ENCODE peak calls at places on chromosome 20, in seven cellular contexts. L is fibroblast of lung; Q is CD8-positive, alpha-beta memory T cell; C is right lobe of liver; D is aorta; A is kidney epithelial cell; B is IMR-90. F is an unnamed sample.

GRCh38 chr20:46994341-46994740 is 99.7 kb downstream of the EYA2 start:
- DNase-seq in L (no peak), Q (no peak), C (no peak), D (no peak), A (no peak), B (no peak), F (no peak)

GRCh38 chr20:64277571-64278318 is 22.2 kb downstream of the PCMTD2 start:
- DNase-seq in L (no peak), Q (no peak), C (no peak), D (no peak), A (no peak), B (no peak), F (no peak)

GRCh38 chr20:35556871-35557270 is 15.0 kb downstream of the ERGIC3 start:
- DNase-seq in L (no peak), Q (no peak), C (no peak), D (no peak), A (no peak), B (no peak), F (no peak)

GRCh38 chr20:5657190-5657872 is 92.9 kb upstream of the SHLD1 start:
- DNase-seq in L (peak; percentile 97), Q (no peak), C (peak; percentile 54), D (peak; percentile 55), A (peak; percentile 69), B (peak; percentile 99), F (peak; percentile 20)

GRCh38 chr20:59848182-59848581 is 85.3 kb downstream of the SYCP2 start:
- DNase-seq in L (no peak), Q (no peak), C (no peak), D (no peak), A (no peak), B (no peak), F (no peak)

GRCh38 chr20:50848846-50849673 is 54.2 kb downstream of the BCAS4 start:
- DNase-seq in L (no peak), Q (no peak), C (peak; percentile 80), D (no peak), A (no peak), B (no peak), F (no peak)

GRCh38 chr20:48157970-48158369 is 372.7 kb upstream of the SULF2 start:
- DNase-seq in L (no peak), Q (no peak), C (no peak), D (peak; percentile 55), A (no peak), B (no peak), F (no peak)

GRCh38 chr20:24117386-24117785 is 128.8 kb upstream of the GGTLC1 start:
- DNase-seq in L (no peak), Q (no peak), C (no peak), D (no peak), A (no peak), B (no peak), F (no peak)

GRCh38 chr20:51528263-51529026 is 14.1 kb downstream of the NFATC2 start:
- DNase-seq in L (no peak), Q (no peak), C (no peak), D (no peak), A (no peak), B (no peak), F (no peak)

GRCh38 chr20:25654487-25654886 is 30.7 kb upstream of the NANP start:
- DNase-seq in L (no peak), Q (no peak), C (no peak), D (no peak), A (no peak), B (no peak), F (no peak)

GRCh38 chr20:31678389-31679356 is 41.0 kb downstream of the COX4I2 start:
- DNase-seq in L (no peak), Q (no peak), C (no peak), D (no peak), A (no peak), B (no peak), F (no peak)

GRCh38 chr20:44683263-44684046 is 31.7 kb upstream of the CCN5 start:
- DNase-seq in L (no peak), Q (peak; percentile 34), C (peak; percentile 60), D (no peak), A (no peak), B (peak; percentile 42), F (peak; percentile 46)

GRCh38 chr20:33209789-33210188 is 7.4 kb upstream of the BPIFA3 start:
- DNase-seq in L (peak; percentile 47), Q (peak; percentile 5), C (peak; percentile 71), D (peak; percentile 61), A (peak; percentile 12), B (peak; percentile 52), F (peak; percentile 47)

GRCh38 chr20:4961746-4962145 is 39.6 kb downstream of the SLC23A2 start:
- DNase-seq in L (peak; percentile 86), Q (peak; percentile 15), C (peak; percentile 88), D (no peak), A (no peak), B (peak; percentile 97), F (no peak)

GRCh38 chr20:4638826-4639225 is 82.9 kb upstream of the PRND start:
- DNase-seq in L (no peak), Q (no peak), C (no peak), D (no peak), A (no peak), B (no peak), F (no peak)

GRCh38 chr20:11799131-11799800 is 118.4 kb upstream of the BTBD3 start:
- DNase-seq in L (no peak), Q (no peak), C (no peak), D (no peak), A (no peak), B (no peak), F (no peak)

GRCh38 chr20:7716286-7716972 is 223.8 kb downstream of the HAO1 start:
- DNase-seq in L (no peak), Q (no peak), C (no peak), D (no peak), A (no peak), B (no peak), F (no peak)

GRCh38 chr20:48166082-48166835 is 381.0 kb upstream of the SULF2 start:
- DNase-seq in L (no peak), Q (no peak), C (no peak), D (no peak), A (no peak), B (no peak), F (no peak)

GRCh38 chr20:10647471-10647870 is 26.3 kb downstream of the JAG1 start:
- DNase-seq in L (no peak), Q (no peak), C (no peak), D (no peak), A (no peak), B (no peak), F (no peak)

GRCh38 chr20:32964575-32964974 is 39.7 kb downstream of the SUN5 start:
- DNase-seq in L (no peak), Q (no peak), C (peak; percentile 13), D (no peak), A (no peak), B (no peak), F (no peak)

DNA sequence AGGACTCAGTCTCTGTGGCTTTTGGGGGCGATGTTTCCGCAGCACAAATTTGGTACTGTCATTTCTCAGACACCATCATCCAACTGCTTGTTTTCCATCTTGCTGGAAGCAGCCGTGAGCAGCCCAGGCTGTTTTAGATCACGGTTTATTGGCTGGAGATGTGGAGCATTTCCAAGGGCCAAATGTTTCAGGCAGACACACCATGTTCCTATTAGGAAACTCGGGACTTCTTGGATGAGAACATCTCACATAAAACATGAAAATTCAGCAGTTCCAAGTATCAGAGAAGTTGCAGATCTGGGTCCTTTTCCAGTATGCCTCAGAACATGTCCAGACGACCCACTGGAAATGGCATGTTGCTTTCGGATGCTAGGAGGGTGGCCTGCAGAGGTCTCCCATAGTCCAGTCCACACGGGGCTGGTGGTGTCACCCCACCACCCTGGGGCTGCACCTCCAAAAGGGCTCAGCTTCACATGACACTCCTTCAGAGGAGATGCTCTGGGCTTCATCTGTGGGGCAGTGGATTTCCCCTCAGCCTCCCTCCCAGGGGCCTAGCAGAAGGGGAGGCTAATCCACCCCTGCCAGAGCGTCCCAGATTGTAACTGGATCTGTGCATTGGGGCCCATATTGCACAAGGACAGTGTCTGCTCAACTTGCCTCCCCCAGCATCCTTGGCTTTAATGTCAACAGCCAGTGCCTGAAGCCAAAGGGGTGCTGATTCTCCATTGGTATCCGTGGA is 176.3 kb downstream of the SCP2D1 start:
- DNase-seq in L (no peak), Q (no peak), C (no peak), D (peak; percentile 57), A (no peak), B (no peak), F (peak; percentile 25)
- H3K36me3 ChIP-seq in L (no peaks in the 10 kb centered on the region), Q (no peaks in the 10 kb centered on the region), C (no peaks in the 10 kb centered on the region), D (no peaks in the 10 kb centered on the region), A (no peaks in the 10 kb centered on the region), B (no peaks in the 10 kb centered on the region), F (no peaks in the 10 kb centered on the region)

GRCh38 chr20:56925696-56926101 is 296.6 kb downstream of the TFAP2C start:
- DNase-seq in L (no peak), Q (no peak), C (no peak), D (no peak), A (no peak), B (no peak), F (no peak)
- H3K27me3 ChIP-seq in L (peaks cover 17% of the 10 kb centered on the region), Q (peaks cover 9% of the 10 kb centered on the region), C (peaks cover 41% of the 10 kb centered on the region), D (no peaks in the 10 kb centered on the region), A (peaks cover 49% of the 10 kb centered on the region), B (peaks cover 33% of the 10 kb centered on the region), F (peaks cover 100% of the 10 kb centered on the region)

GRCh38 chr20:62129731-62130531 is 7.7 kb downstream of the LSM14B start:
- DNase-seq in L (no peak), Q (no peak), C (no peak), D (no peak), A (no peak), B (no peak), F (no peak)
- H3K36me3 ChIP-seq in L (peaks cover 36% of the 10 kb centered on the region), Q (peaks cover 79% of the 10 kb centered on the region), C (peaks cover 75% of the 10 kb centered on the region), D (peaks cover 25% of the 10 kb centered on the region), A (peaks cover 6% of the 10 kb centered on the region), B (peaks cover 83% of the 10 kb centered on the region), F (peaks cover 98% of the 10 kb centered on the region)

GRCh38 chr20:16729565-16730460 is at the start of gene SNRPB2:
- DNase-seq in L (peak; percentile 96), Q (peak; percentile 88), C (peak; percentile 95), D (peak; percentile 97), A (peak; percentile 61), B (peak; percentile 95), F (peak; percentile 93)

GRCh38 chr20:16732506-16733152 is 2.8 kb downstream of the SNRPB2 start:
- DNase-seq in L (no peak), Q (no peak), C (no peak), D (no peak), A (no peak), B (no peak), F (no peak)

GRCh38 chr20:16729080-16729479 is 746 bp upstream of the SNRPB2 start:
- DNase-seq in L (no peak), Q (no peak), C (no peak), D (no peak), A (no peak), B (no peak), F (no peak)
- H3K27me3 ChIP-seq in L (no peaks in the 10 kb centered on the region), Q (no peaks in the 10 kb centered on the region), C (no peaks in the 10 kb centered on the region), D (no peaks in the 10 kb centered on the region), A (no peaks in the 10 kb centered on the region), B (no peaks in the 10 kb centered on the region), F (peaks cover 45% of the 10 kb centered on the region)

DNA sequence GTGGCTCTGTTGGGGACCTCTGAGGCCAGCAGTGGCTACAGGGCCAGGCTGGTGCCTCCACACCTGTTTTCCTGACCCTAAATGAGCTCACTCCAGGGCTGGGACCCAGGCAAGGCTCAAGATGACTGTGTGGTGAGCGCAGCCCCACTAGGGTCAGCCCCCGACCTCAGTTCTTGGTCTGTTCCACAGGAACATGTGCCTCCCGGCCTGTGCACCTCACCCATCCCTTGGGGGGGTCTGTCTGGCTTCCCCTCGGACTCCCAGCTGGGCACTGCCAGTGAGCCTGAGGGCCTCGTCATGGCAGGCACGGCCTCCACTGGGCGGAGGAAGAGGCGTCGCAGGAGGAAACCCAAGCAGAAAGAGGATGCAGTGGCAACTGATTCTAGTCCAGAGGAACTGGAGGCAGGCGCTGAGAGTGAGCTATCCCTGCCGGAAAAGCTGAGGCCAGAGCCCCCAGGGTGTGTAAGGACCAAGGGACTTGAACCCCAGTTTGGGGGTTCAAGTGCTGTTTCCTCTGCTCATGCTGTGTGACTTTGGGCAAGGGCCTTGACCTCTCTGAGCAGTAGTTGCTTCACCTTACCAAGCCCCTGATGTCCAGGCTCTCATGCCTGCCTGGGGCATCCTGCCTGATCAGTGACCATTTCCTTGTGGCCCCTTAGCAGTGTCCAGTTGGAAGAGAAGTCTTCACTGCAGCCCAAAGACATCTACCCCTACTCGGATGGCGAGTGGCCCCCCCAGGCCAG is 8.0 kb downstream of the LPIN3 start:
- DNase-seq in L (no peak), Q (no peak), C (no peak), D (no peak), A (no peak), B (no peak), F (no peak)
- H3K36me3 ChIP-seq in L (no peaks in the 10 kb centered on the region), Q (no peaks in the 10 kb centered on the region), C (peaks cover 46% of the 10 kb centered on the region), D (peaks cover 2% of the 10 kb centered on the region), A (peaks cover 1% of the 10 kb centered on the region), B (no peaks in the 10 kb centered on the region), F (peaks cover 65% of the 10 kb centered on the region)